ENCODE peak calls at places on chromosomes 1 and 21, in five cellular contexts. M, B, D, Y and F are unnamed samples.

GRCh38 chr21:33490991-33491372 is 534 bp downstream of the DNAJC28 start:
- DNase-seq in D (no peak), B (peak; percentile 17), Y (no peak), M (no peak), F (no peak)

GRCh38 chr1:185568155-185569123 is 165.8 kb upstream of the HMCN1 start:
- DNase-seq in Y (no peak), B (peak; percentile 46), D (no peak), M (no peak), F (no peak)

GRCh38 chr1:18408656-18409370 is 71.9 kb upstream of the KLHDC7A start:
- DNase-seq in D (no peak), B (no peak), M (no peak), Y (no peak), F (no peak)

GRCh38 chr1:213622365-213623087 is 365.2 kb upstream of the PROX1 start:
- DNase-seq in D (no peak), B (no peak), M (no peak), Y (no peak), F (no peak)

GRCh38 chr1:171674443-171675405 is 22.2 kb upstream of the MYOC start:
- DNase-seq in M (no peak), D (no peak), Y (no peak), B (no peak), F (no peak)

GRCh38 chr1:54599211-54599823 is 24.0 kb downstream of the FAM151A start:
- DNase-seq in D (no peak), Y (no peak), M (no peak), B (no peak), F (no peak)

GRCh38 chr1:220370041-220370700 is 97.9 kb upstream of the RAB3GAP2 start:
- DNase-seq in M (no peak), D (no peak), B (peak; percentile 82), Y (no peak), F (no peak)

GRCh38 chr1:232435746-232436145 is 194.2 kb downstream of the SIPA1L2 start:
- DNase-seq in M (no peak), B (peak; percentile 21), Y (no peak), D (no peak), F (no peak)